ENCODE peak calls at places on chromosome 15, in four cellular contexts. B is stomach, R is pancreas, Q is right lobe of liver. S is an unnamed sample.

GRCh38 chr15:31266712-31267111 is 59.9 kb upstream of the KLF13 start:
- DNase-seq in B (no peak), Q (peak), R (no peak), S (peak)

GRCh38 chr15:85771781-85772445 is 22.8 kb downstream of the KLHL25 start:
- DNase-seq in R (no peak), B (no peak), Q (peak), S (peak)

GRCh38 chr15:57962887-57963286 is 102.6 kb downstream of the ALDH1A2 start:
- DNase-seq in B (no peak), R (no peak), Q (no peak), S (no peak)

GRCh38 chr15:92001307-92001706 is 147.8 kb downstream of the SLCO3A1 start:
- DNase-seq in R (no peak), Q (no peak), B (no peak), S (no peak)

GRCh38 chr15:31301687-31301990 is 25.0 kb upstream of the KLF13 start:
- DNase-seq in Q (no peak), B (no peak), R (no peak), S (no peak)

GRCh38 chr15:78055923-78056713 is 21.4 kb downstream of the TBC1D2B start:
- DNase-seq in Q (peak), R (no peak), B (no peak), S (no peak)

GRCh38 chr15:85646538-85647091 is 148.1 kb downstream of the KLHL25 start:
- DNase-seq in B (no peak), R (no peak), Q (no peak), S (no peak)

GRCh38 chr15:58282060-58282708 is 144.0 kb downstream of the AQP9 start:
- DNase-seq in R (no peak), Q (peak), B (no peak), S (no peak)

GRCh38 chr15:46413799-46414198 is 779.0 kb downstream of the SQOR start:
- DNase-seq in Q (no peak), R (no peak), B (no peak), S (no peak)

GRCh38 chr15:32784571-32784970 is 66.8 kb downstream of the GREM1 start:
- DNase-seq in R (no peak), B (no peak), Q (no peak), S (no peak)

DNA sequence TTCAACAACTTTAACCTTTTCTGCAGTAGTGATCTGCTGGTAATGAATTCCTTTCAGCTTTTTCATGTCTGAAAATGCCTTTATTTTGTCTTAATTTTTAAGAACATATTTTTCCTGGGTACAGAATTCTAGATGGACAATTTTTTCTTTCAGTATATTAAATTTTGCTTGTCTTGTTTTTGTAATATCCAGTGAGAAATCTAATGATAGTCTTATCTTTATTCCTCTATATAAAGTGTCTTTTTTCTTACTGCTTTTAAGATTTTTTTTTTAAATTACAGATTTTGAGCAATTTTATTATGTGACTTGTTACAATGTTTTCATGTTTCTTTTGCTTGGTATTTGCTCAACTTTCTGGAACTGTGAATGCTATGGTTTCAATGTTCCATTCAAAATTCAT is 38.1 kb downstream of the TCF12 start:
- DNase-seq in Q (no peak), B (no peak), R (no peak), S (no peak)
- H3K27ac ChIP-seq in Q (no peak), B (no peak), R (no peak), S (no peak)

GRCh38 chr15:59291214-59291551 is 81.5 kb downstream of the MYO1E start:
- DNase-seq in B (no peak), R (no peak), Q (no peak), S (no peak)
- TF ChIP-seq CTCF in B (no peak), R (no peak), Q (no peak), S (no peak)

GRCh38 chr15:61393524-61393923 is 164.4 kb upstream of the RORA start:
- DNase-seq in R (no peak), Q (no peak), B (no peak), S (no peak)
- H3K27ac ChIP-seq in R (no peak), Q (peak), B (no peak), S (no peak)

DNA sequence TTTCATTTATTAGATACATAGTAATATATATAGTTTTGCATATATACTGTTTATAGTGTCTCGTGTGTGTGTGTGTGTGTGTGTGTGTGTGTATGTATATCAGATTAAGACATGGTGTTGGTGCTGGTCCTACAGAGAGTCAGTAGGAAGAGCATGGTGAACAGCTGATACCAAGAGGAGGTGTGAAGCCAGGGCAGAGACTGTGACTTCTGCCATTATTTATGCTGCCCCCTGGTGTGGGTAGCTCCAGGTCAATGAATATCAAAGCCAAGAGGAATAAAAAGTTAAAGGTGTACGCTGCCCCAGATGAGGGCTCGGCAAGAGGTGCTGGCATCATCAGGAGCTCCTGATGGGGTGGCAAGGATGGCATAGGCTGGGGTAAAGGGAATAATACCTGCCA is 299.5 kb upstream of the RASGRP1 start:
- DNase-seq in Q (no peak), R (no peak), B (no peak), S (no peak)
- TF ChIP-seq CTCF in Q (no peak), R (no peak), B (no peak), S (no peak)

GRCh38 chr15:71133734-71134464 is 18.6 kb downstream of the THSD4 start:
- DNase-seq in Q (no peak), R (peak), B (no peak), S (peak)
- H3K27ac ChIP-seq in Q (no peak), R (peak), B (no peak), S (peak)

DNA sequence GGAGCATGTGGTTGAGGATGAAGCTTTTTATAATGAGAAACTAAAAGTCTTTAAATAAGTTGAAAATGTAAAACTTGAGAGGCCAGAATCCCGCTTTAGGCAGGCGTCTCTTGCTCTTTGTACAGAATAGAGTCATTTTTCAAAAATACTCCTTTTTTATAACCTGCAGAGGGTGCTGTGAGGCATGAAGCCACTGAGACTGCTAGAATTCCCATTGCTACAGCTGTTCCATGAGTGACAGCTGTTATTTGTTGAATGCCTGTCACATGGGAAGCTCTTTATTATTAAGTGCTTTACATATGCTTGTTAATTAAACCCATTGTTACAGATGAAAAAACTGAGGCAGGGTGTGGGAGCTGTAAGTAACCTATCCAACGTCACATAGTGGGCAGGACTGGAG is 18.5 kb downstream of the MINAR1 start:
- DNase-seq in B (no peak), R (no peak), Q (no peak), S (no peak)
- TF ChIP-seq CTCF in B (no peak), R (no peak), Q (no peak), S (no peak)

DNA sequence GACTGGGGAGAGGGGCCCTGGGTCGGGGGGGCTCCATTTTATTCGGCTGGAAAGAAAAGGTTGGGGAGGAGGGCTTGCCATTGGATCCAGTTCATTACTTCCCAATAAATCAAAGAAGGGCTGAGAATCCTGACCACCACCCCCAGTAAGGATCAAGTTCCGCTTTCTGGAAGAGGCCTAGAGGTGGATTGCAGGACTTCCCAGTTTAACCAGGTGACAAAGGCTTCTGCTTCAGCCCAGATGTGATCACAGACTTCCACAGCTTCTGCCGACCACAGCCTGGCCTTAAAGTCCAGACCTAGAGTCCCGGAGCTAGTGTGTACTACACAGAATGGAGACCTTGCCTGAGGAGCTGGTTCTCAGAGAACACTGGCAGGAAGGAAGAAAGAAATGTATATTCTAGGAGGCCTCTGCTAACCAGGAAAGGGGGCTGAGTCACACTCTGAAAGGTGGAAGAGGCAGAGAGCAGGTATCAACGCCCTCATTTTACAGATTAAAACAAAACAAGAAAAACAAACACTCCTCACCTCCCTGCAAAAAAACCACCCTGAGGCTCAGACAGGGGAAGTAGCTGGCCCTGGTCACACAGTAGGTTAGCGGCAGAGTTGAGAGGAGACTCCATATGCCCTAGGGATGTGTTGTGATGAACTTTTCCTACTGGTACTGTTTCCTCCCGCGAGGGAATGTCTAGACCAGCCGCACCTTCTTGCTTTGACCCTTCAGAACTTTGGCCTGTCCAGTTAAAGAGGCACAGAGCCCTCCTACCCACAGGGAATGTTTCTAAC is 1.1 kb upstream of the CEMIP start:
- DNase-seq in R (no peak), B (no peak), Q (no peak), S (no peak)
- H3K27ac ChIP-seq in R (no peak), B (no peak), Q (no peak), S (no peak)

GRCh38 chr15:34610388-34610787 is 26.9 kb upstream of the GOLGA8B start:
- DNase-seq in B (no peak), R (no peak), Q (no peak), S (no peak)
- TF ChIP-seq CTCF in B (no peak), R (no peak), Q (peak), S (no peak)